ENCODE peak calls at places on chromosomes 6 and 20, in seven cellular contexts. W is CD8-positive, alpha-beta memory T cell; U is ACHN; X is stimulated activated CD4-positive, alpha-beta T cell treated with anti-CD3 and anti-CD28 coated beads, Interleukin-15, amount 100 ng/mL, for 48 hours; L is SIG-M5; G is activated naive CD4-positive, alpha-beta T cell treated with Interleukin-2 at 50 U/mL for 16 hours; E is NCI-H446. B is an unnamed sample.
A peak's percentile ranks its signal among the peaks of the same experiment; 100 is the strongest.

GRCh38 chr6:14521141-14521540 is 403.6 kb downstream of the CD83 start:
- DNase-seq in X (no peak), U (no peak), L (no peak), W (no peak), G (no peak), E (no peak), B (no peak)

GRCh38 chr6:15037253-15037652 is 208.6 kb upstream of the JARID2 start:
- DNase-seq in G (no peak), U (no peak), E (no peak), W (no peak), L (no peak), X (no peak), B (no peak)

GRCh38 chr6:169669147-169669546 is 32.7 kb downstream of the WDR27 start:
- DNase-seq in U (no peak), G (no peak), L (no peak), E (no peak), X (no peak), W (no peak), B (peak; percentile 79)

GRCh38 chr20:22931653-22932052 is 103.5 kb upstream of the SSTR4 start:
- DNase-seq in L (no peak), G (no peak), W (no peak), X (no peak), U (no peak), E (no peak), B (no peak)

GRCh38 chr6:347232-347631 is 44.3 kb upstream of the IRF4 start:
- DNase-seq in U (no peak), L (no peak), W (no peak), X (no peak), E (no peak), G (no peak), B (no peak)

GRCh38 chr6:3820563-3820962 is 28.6 kb upstream of the FAM50B start:
- DNase-seq in W (no peak), E (no peak), X (no peak), L (no peak), U (no peak), G (no peak), B (no peak)

GRCh38 chr20:48924711-48925109 is 3.2 kb downstream of the ARFGEF2 start:
- DNase-seq in L (no peak), E (no peak), U (no peak), W (no peak), G (no peak), X (no peak), B (no peak)

GRCh38 chr6:80454197-80454596 is 347.7 kb downstream of the BCKDHB start:
- DNase-seq in L (no peak), U (peak; percentile 93), W (no peak), E (no peak), X (no peak), G (no peak), B (no peak)

GRCh38 chr20:53642196-53643030 is 48.8 kb upstream of the ZNF217 start:
- DNase-seq in X (peak; percentile 17), W (peak; percentile 10), U (peak; percentile 59), E (no peak), G (peak; percentile 18), L (peak; percentile 90), B (no peak)

GRCh38 chr6:56329296-56330050 is 82.1 kb upstream of the COL21A1 start:
- DNase-seq in U (peak; percentile 51), L (no peak), X (no peak), G (no peak), E (no peak), W (no peak), B (no peak)

GRCh38 chr20:57112448-57112847 is 154.0 kb downstream of the BMP7 start:
- DNase-seq in E (no peak), X (no peak), U (no peak), L (no peak), G (no peak), W (no peak), B (no peak)

GRCh38 chr20:61953789-61954125 is 111.9 kb downstream of the TAF4 start:
- DNase-seq in E (no peak), G (no peak), X (no peak), W (no peak), U (no peak), L (no peak), B (no peak)

GRCh38 chr6:21523652-21524051 is 69.9 kb upstream of the SOX4 start:
- DNase-seq in G (no peak), W (no peak), L (no peak), U (no peak), E (no peak), X (no peak), B (peak; percentile 40)

GRCh38 chr6:130967502-130968469 is 95.3 kb downstream of the EPB41L2 start:
- DNase-seq in G (no peak), E (no peak), W (no peak), U (no peak), L (no peak), X (no peak), B (no peak)

GRCh38 chr6:3885262-3886036 is 36.3 kb downstream of the FAM50B start:
- DNase-seq in G (no peak), U (peak; percentile 39), X (no peak), E (no peak), L (no peak), W (no peak), B (no peak)

GRCh38 chr20:48202334-48202733 is 417.1 kb upstream of the SULF2 start:
- DNase-seq in W (no peak), L (no peak), X (no peak), G (no peak), U (no peak), E (no peak), B (no peak)

GRCh38 chr6:111256646-111257045 is 169.3 kb downstream of the SLC16A10 start:
- DNase-seq in L (no peak), G (no peak), X (no peak), U (peak; percentile 42), W (no peak), E (peak; percentile 1), B (no peak)

GRCh38 chr6:25829375-25829774 is 2.5 kb downstream of the SLC17A1 start:
- DNase-seq in X (no peak), U (no peak), E (no peak), W (no peak), L (no peak), G (no peak), B (no peak)

GRCh38 chr6:138765896-138766487 is 7.6 kb upstream of the CCDC28A start:
- DNase-seq in U (peak; percentile 58), W (no peak), X (no peak), L (no peak), G (no peak), E (no peak), B (peak; percentile 41)

GRCh38 chr6:36999467-37000125 is 5.9 kb upstream of the FGD2 start:
- DNase-seq in L (no peak), U (no peak), X (no peak), E (no peak), W (no peak), G (no peak), B (no peak)

GRCh38 chr6:152117156-152118129 is 310.0 kb downstream of the ESR1 start:
- DNase-seq in W (no peak), E (no peak), L (no peak), G (no peak), X (no peak), U (no peak), B (no peak)

GRCh38 chr6:19086480-19086879 is 699.3 kb downstream of the RNF144B start:
- DNase-seq in U (no peak), L (no peak), W (no peak), X (no peak), G (no peak), E (no peak), B (no peak)

GRCh38 chr6:144644776-144645175 is 359.6 kb downstream of the UTRN start:
- DNase-seq in U (no peak), W (no peak), X (no peak), L (no peak), G (no peak), E (no peak), B (no peak)

GRCh38 chr6:113634352-113635163 is 222.6 kb upstream of the MARCKS start:
- DNase-seq in L (no peak), X (no peak), G (no peak), W (no peak), U (no peak), E (no peak), B (no peak)

GRCh38 chr6:113128020-113128419 is 729.1 kb upstream of the MARCKS start:
- DNase-seq in E (no peak), W (no peak), L (no peak), X (no peak), G (no peak), U (no peak), B (no peak)

GRCh38 chr6:85252552-85252951 is 197.3 kb upstream of the NT5E start:
- DNase-seq in E (no peak), X (no peak), G (no peak), L (no peak), W (no peak), U (no peak), B (no peak)

GRCh38 chr6:13766201-13766634 is 48.1 kb downstream of the MCUR1 start:
- DNase-seq in G (no peak), L (no peak), X (no peak), U (peak; percentile 15), W (no peak), E (no peak), B (no peak)

GRCh38 chr6:16670183-16670582 is 91.1 kb downstream of the ATXN1 start:
- DNase-seq in W (no peak), X (no peak), G (no peak), L (no peak), E (no peak), U (no peak), B (no peak)

GRCh38 chr6:99905209-99906106 is 88.6 kb downstream of the MCHR2 start:
- DNase-seq in L (no peak), W (no peak), G (no peak), E (peak; percentile 29), U (peak; percentile 60), X (no peak), B (peak; percentile 71)

GRCh38 chr6:10417681-10418104 is 2.8 kb upstream of the TFAP2A start:
- DNase-seq in X (no peak), G (no peak), L (no peak), W (no peak), U (no peak), E (no peak), B (no peak)

GRCh38 chr6:100467144-100468012 is 2.7 kb upstream of the SIM1 start:
- DNase-seq in X (no peak), W (no peak), L (no peak), G (no peak), E (no peak), U (no peak), B (no peak)

GRCh38 chr6:1689141-1689540 is 79.4 kb downstream of the FOXC1 start:
- DNase-seq in E (no peak), X (no peak), L (no peak), U (no peak), W (no peak), G (no peak), B (no peak)

GRCh38 chr6:21426841-21427490 is 166.6 kb upstream of the SOX4 start:
- DNase-seq in G (no peak), E (no peak), U (no peak), X (no peak), L (no peak), W (no peak), B (no peak)

GRCh38 chr6:170122676-170123075 is 168.2 kb downstream of the DLL1 start:
- DNase-seq in L (no peak), G (no peak), X (no peak), U (no peak), E (no peak), W (no peak), B (no peak)

GRCh38 chr20:2084703-2085102 is 16.9 kb upstream of the STK35 start:
- DNase-seq in W (no peak), U (no peak), E (no peak), L (peak; percentile 26), X (no peak), G (no peak), B (no peak)

GRCh38 chr6:152635949-152636674 is 1.1 kb downstream of the SYNE1 start:
- DNase-seq in X (no peak), W (peak; percentile 13), L (no peak), U (no peak), E (no peak), G (no peak), B (no peak)